ENCODE peak calls at places on chromosome 4, in four cellular contexts. U is upper lobe of left lung, O is mesothelial cell of epicardium, N is fibroblast of lung. V is an unnamed sample.

GRCh38 chr4:173013232-173013932 is 155.2 kb upstream of the GALNT7 start:
- DNase-seq in U (no peak), O (peak; percentile 68), N (peak; percentile 22), V (no peak)

GRCh38 chr4:79623125-79623905 is 215.3 kb upstream of the GK2 start:
- DNase-seq in U (no peak), O (no peak), N (no peak), V (no peak)

GRCh38 chr4:85600501-85600900 is 125.6 kb downstream of the ARHGAP24 start:
- DNase-seq in U (no peak), O (no peak), N (no peak), V (no peak)

GRCh38 chr4:4985844-4986243 is 33.4 kb downstream of the CYTL1 start:
- DNase-seq in U (no peak), O (no peak), N (peak; percentile 8), V (no peak)

GRCh38 chr4:25949166-25949748 is 35.2 kb downstream of the SMIM20 start:
- DNase-seq in U (no peak), O (no peak), N (no peak), V (no peak)

GRCh38 chr4:161881370-161881769 is 282.4 kb downstream of the FSTL5 start:
- DNase-seq in U (no peak), O (no peak), N (no peak), V (no peak)

GRCh38 chr4:23876418-23877089 is 13.3 kb downstream of the PPARGC1A start:
- DNase-seq in U (no peak), O (no peak), N (no peak), V (no peak)

GRCh38 chr4:37447886-37448285 is 203.3 kb downstream of the NWD2 start:
- DNase-seq in U (no peak), O (no peak), N (no peak), V (no peak)

GRCh38 chr4:31946456-31946855 is 1226.3 kb downstream of the PCDH7 start:
- DNase-seq in U (no peak), O (no peak), N (no peak), V (no peak)

GRCh38 chr4:119314356-119314755 is 7.6 kb downstream of the FABP2 start:
- DNase-seq in U (no peak), O (no peak), N (peak; percentile 37), V (no peak)

GRCh38 chr4:101037938-101038413 is 309.4 kb downstream of the PPP3CA start:
- DNase-seq in U (no peak), O (no peak), N (peak; percentile 30), V (no peak)

GRCh38 chr4:140152760-140153418 is 1.1 kb downstream of the MAML3 start:
- DNase-seq in U (peak; percentile 58), O (peak; percentile 70), N (peak; percentile 58), V (peak; percentile 82)

GRCh38 chr4:185656467-185656890 is 121.2 kb upstream of the PDLIM3 start:
- DNase-seq in U (peak; percentile 61), O (peak; percentile 42), N (peak; percentile 63), V (no peak)

GRCh38 chr4:75494563-75494962 is 19.6 kb downstream of the RCHY1 start:
- DNase-seq in U (no peak), O (no peak), N (peak; percentile 66), V (no peak)

GRCh38 chr4:92236907-92237306 is 66.9 kb upstream of the GRID2 start:
- DNase-seq in U (no peak), O (no peak), N (peak; percentile 82), V (no peak)

GRCh38 chr4:3322059-3322550 is 29.3 kb downstream of the RGS12 start:
- DNase-seq in U (no peak), O (peak; percentile 17), N (peak; percentile 66), V (no peak)

GRCh38 chr4:78136109-78137081 is 79.3 kb downstream of the FRAS1 start:
- DNase-seq in U (no peak), O (no peak), N (no peak), V (no peak)

GRCh38 chr4:153988446-153988845 is 199.6 kb upstream of the SFRP2 start:
- DNase-seq in U (no peak), O (no peak), N (peak; percentile 61), V (no peak)

GRCh38 chr4:74097631-74098550 is 1.1 kb downstream of the CXCL2 start:
- DNase-seq in U (peak; percentile 46), O (no peak), N (no peak), V (no peak)

GRCh38 chr4:110172972-110173371 is 25.4 kb downstream of the ELOVL6 start:
- DNase-seq in U (peak; percentile 33), O (no peak), N (no peak), V (no peak)

GRCh38 chr4:78217557-78217956 is 160.4 kb downstream of the FRAS1 start:
- DNase-seq in U (no peak), O (no peak), N (no peak), V (no peak)

GRCh38 chr4:21535901-21536300 is 412.7 kb downstream of the KCNIP4 start:
- DNase-seq in U (no peak), O (no peak), N (no peak), V (no peak)

GRCh38 chr4:189035654-189036053 is 896.4 kb downstream of the TRIML1 start:
- DNase-seq in U (no peak), O (no peak), N (no peak), V (no peak)

GRCh38 chr4:139682309-139683210 is 16.9 kb downstream of the MGST2 start:
- DNase-seq in U (no peak), O (no peak), N (no peak), V (no peak)

GRCh38 chr4:32488690-32489089 is 1768.5 kb downstream of the PCDH7 start:
- DNase-seq in U (no peak), O (no peak), N (peak; percentile 10), V (no peak)

GRCh38 chr4:89549907-89550306 is 242.3 kb upstream of the GPRIN3 start:
- DNase-seq in U (no peak), O (no peak), N (no peak), V (no peak)

GRCh38 chr4:185534850-185535761 is at the start of gene PDLIM3:
- DNase-seq in U (peak; percentile 43), O (peak; percentile 52), N (peak; percentile 60), V (no peak)

GRCh38 chr4:177554966-177555574 is 112.8 kb upstream of the AGA start:
- DNase-seq in U (no peak), O (no peak), N (peak; percentile 27), V (no peak)

GRCh38 chr4:20172070-20172760 is 79.5 kb upstream of the SLIT2 start:
- DNase-seq in U (no peak), O (no peak), N (peak; percentile 7), V (no peak)

GRCh38 chr4:73127839-73128448 is 58.4 kb upstream of the COX18 start:
- DNase-seq in U (no peak), O (no peak), N (peak; percentile 12), V (no peak)

GRCh38 chr4:55866290-55866907 is 13.0 kb downstream of the EXOC1 start:
- DNase-seq in U (no peak), O (no peak), N (peak; percentile 96), V (no peak)

GRCh38 chr4:99117876-99118693 is 26.0 kb downstream of the ADH4 start:
- DNase-seq in U (no peak), O (no peak), N (no peak), V (no peak)

GRCh38 chr4:53322696-53323095 is 43.2 kb downstream of the SCFD2 start:
- DNase-seq in U (no peak), O (no peak), N (no peak), V (no peak)

GRCh38 chr4:26406346-26406975 is 83.8 kb downstream of the CCKAR start:
- DNase-seq in U (no peak), O (no peak), N (peak; percentile 32), V (no peak)

GRCh38 chr4:175405961-175406360 is 406.1 kb downstream of the GPM6A start:
- DNase-seq in U (no peak), O (no peak), N (no peak), V (no peak)

GRCh38 chr4:107757860-107758476 is 37.9 kb upstream of the PAPSS1 start:
- DNase-seq in U (no peak), O (no peak), N (peak; percentile 33), V (no peak)

GRCh38 chr4:6580353-6580752 is 5.4 kb downstream of the MAN2B2 start:
- DNase-seq in U (no peak), O (no peak), N (no peak), V (no peak)
- TF ChIP-seq CTCF in U (no peak), O (no peak), N (no peak), V (no peak)

GRCh38 chr4:8468746-8469535 is 28.4 kb downstream of the TRMT44 start:
- DNase-seq in U (peak; percentile 72), O (peak; percentile 83), N (peak; percentile 39), V (no peak)
- TF ChIP-seq CTCF in U (peak; percentile 84), O (peak; percentile 89), N (peak; percentile 97), V (peak; percentile 93)

GRCh38 chr4:183601381-183601780 is 57.6 kb downstream of the RWDD4 start:
- DNase-seq in U (no peak), O (no peak), N (no peak), V (no peak)

GRCh38 chr4:183599284-183599683 is 59.7 kb downstream of the RWDD4 start:
- DNase-seq in U (no peak), O (no peak), N (no peak), V (no peak)

GRCh38 chr4:183599690-183600089 is 59.3 kb downstream of the RWDD4 start:
- DNase-seq in U (no peak), O (no peak), N (no peak), V (no peak)

GRCh38 chr4:183602444-183603102 is 56.4 kb downstream of the RWDD4 start:
- DNase-seq in U (no peak), O (no peak), N (peak; percentile 26), V (no peak)

DNA sequence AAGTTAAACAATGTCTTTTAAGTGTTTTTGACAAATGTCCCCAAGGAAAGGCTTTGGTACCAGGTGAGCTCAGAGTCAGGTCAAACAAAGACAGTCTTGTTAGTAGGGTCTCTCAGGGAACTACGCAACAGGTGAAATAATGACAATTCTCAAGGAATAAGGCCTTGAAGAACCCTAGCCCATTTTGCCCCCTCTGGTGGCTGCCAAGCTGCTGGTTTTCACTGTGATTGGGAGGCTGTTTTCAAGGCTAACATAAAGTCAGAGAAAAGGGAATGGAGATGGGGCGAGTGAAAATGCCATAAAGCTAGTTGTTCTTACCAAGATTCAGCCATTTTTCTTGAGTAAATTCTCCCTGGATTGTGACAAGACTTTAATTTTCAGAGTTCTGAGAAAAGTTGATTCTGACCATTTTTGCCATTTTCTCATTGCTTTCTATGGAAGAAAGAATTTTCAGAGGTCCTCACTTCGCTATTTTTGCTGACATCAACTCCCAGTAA is 58.7 kb downstream of the RWDD4 start:
- DNase-seq in U (no peak), O (no peak), N (no peak), V (no peak)
- TF ChIP-seq CTCF in U (no peak), O (no peak), N (peak; percentile 57), V (peak; percentile 63)

GRCh38 chr4:51842167-51842553 is 793 bp upstream of the DCUN1D4 start:
- DNase-seq in U (no peak), O (no peak), N (no peak), V (no peak)

GRCh38 chr4:51844157-51845054 is 1.5 kb downstream of the DCUN1D4 start:
- DNase-seq in U (peak; percentile 97), O (peak; percentile 85), N (peak; percentile 90), V (peak; percentile 91)

GRCh38 chr4:51840791-51841190 is 2.2 kb upstream of the DCUN1D4 start:
- DNase-seq in U (no peak), O (no peak), N (no peak), V (no peak)

GRCh38 chr4:51843309-51844156 is 580 bp downstream of the DCUN1D4 start:
- DNase-seq in U (peak; percentile 75), O (peak; percentile 65), N (peak; percentile 65), V (no peak)

GRCh38 chr4:51842554-51843308 is at the start of gene DCUN1D4:
- DNase-seq in U (peak; percentile 100), O (peak; percentile 99), N (peak; percentile 100), V (peak; percentile 100)
- TF ChIP-seq CTCF in U (peak; percentile 75), O (peak; percentile 20), N (peak; percentile 42), V (peak; percentile 44)